ENCODE peak calls at places on chromosomes 11 and 22, in seven cellular contexts. C, E, D, A, J, V and R are unnamed samples.

GRCh38 chr22:21015051-21016006 is at the start of gene P2RX6:
- DNase-seq in C (no peak), E (peak; percentile 61), D (peak; percentile 23), A (no peak), J (no peak), V (no peak), R (no peak)

GRCh38 chr11:15905815-15906214 is 450.5 kb downstream of the SOX6 start:
- DNase-seq in C (no peak), E (no peak), D (no peak), A (no peak), J (no peak), V (no peak), R (no peak)

GRCh38 chr22:49018601-49019000 is 809.1 kb downstream of the BRD1 start:
- DNase-seq in C (peak; percentile 57), E (peak; percentile 58), D (no peak), A (peak; percentile 35), J (peak; percentile 8), V (no peak), R (peak; percentile 11)

GRCh38 chr22:33891992-33892391 is 28.3 kb downstream of the LARGE1 start:
- DNase-seq in C (no peak), E (no peak), D (no peak), A (no peak), J (no peak), V (no peak), R (no peak)

GRCh38 chr11:128244896-128245295 is 342.5 kb downstream of the ETS1 start:
- DNase-seq in C (no peak), E (no peak), D (no peak), A (no peak), J (no peak), V (no peak), R (no peak)

GRCh38 chr11:88377661-88378060 is 40.1 kb upstream of the CTSC start:
- DNase-seq in C (no peak), E (no peak), D (no peak), A (no peak), J (no peak), V (no peak), R (no peak)

GRCh38 chr22:39731481-39731880 is 160.9 kb downstream of the CACNA1I start:
- DNase-seq in C (no peak), E (no peak), D (no peak), A (no peak), J (no peak), V (no peak), R (no peak)

GRCh38 chr22:37930270-37930951 is 23.0 kb downstream of the C22orf23 start:
- DNase-seq in C (no peak), E (no peak), D (peak; percentile 58), A (no peak), J (no peak), V (no peak), R (peak; percentile 57)

GRCh38 chr11:78567209-78567608 is 7.5 kb downstream of the NARS2 start:
- DNase-seq in C (no peak), E (no peak), D (no peak), A (no peak), J (no peak), V (no peak), R (no peak)

GRCh38 chr11:116189378-116190170 is 583.2 kb downstream of the BUD13 start:
- DNase-seq in C (no peak), E (no peak), D (no peak), A (no peak), J (no peak), V (no peak), R (no peak)

GRCh38 chr11:34243620-34244493 is 114.0 kb downstream of the ABTB2 start:
- DNase-seq in C (no peak), E (no peak), D (peak; percentile 71), A (no peak), J (no peak), V (no peak), R (no peak)

GRCh38 chr11:17384002-17384511 is 4.4 kb downstream of the KCNJ11 start:
- DNase-seq in C (peak; percentile 88), E (peak; percentile 93), D (peak; percentile 87), A (peak; percentile 84), J (peak; percentile 23), V (peak; percentile 65), R (peak; percentile 79)

GRCh38 chr11:68583047-68583446 is 101.3 kb upstream of the GAL start:
- DNase-seq in C (no peak), E (no peak), D (no peak), A (no peak), J (no peak), V (no peak), R (no peak)

GRCh38 chr11:125141686-125142535 is 22.6 kb upstream of the PKNOX2 start:
- DNase-seq in C (no peak), E (peak; percentile 87), D (peak; percentile 27), A (no peak), J (no peak), V (no peak), R (peak; percentile 74)

GRCh38 chr11:120183701-120184141 is 27.1 kb upstream of the OAF start:
- DNase-seq in C (peak; percentile 63), E (peak; percentile 42), D (no peak), A (no peak), J (no peak), V (no peak), R (peak; percentile 9)

GRCh38 chr11:6320411-6321207 is at the start of gene CAVIN3:
- DNase-seq in C (peak; percentile 94), E (peak; percentile 80), D (peak; percentile 87), A (peak; percentile 70), J (peak; percentile 84), V (peak; percentile 88), R (peak; percentile 82)

GRCh38 chr11:11966826-11967668 is 41.4 kb downstream of the DKK3 start:
- DNase-seq in C (peak; percentile 77), E (peak; percentile 86), D (peak; percentile 81), A (peak; percentile 80), J (peak; percentile 61), V (peak; percentile 33), R (peak; percentile 82)

GRCh38 chr22:46150615-46151423 is 493 bp downstream of the PPARA start:
- DNase-seq in C (peak; percentile 76), E (peak; percentile 90), D (peak; percentile 46), A (peak; percentile 72), J (no peak), V (peak; percentile 48), R (peak; percentile 34)

GRCh38 chr22:46148885-46149492 is 1.3 kb upstream of the PPARA start:
- DNase-seq in C (no peak), E (no peak), D (peak; percentile 7), A (peak; percentile 53), J (no peak), V (no peak), R (no peak)

GRCh38 chr22:46148336-46148735 is 2.0 kb upstream of the PPARA start:
- DNase-seq in C (no peak), E (no peak), D (peak; percentile 10), A (peak; percentile 80), J (no peak), V (no peak), R (no peak)

GRCh38 chr22:46149493-46149997 is 781 bp upstream of the PPARA start:
- DNase-seq in C (peak; percentile 84), E (peak; percentile 89), D (peak; percentile 77), A (peak; percentile 95), J (peak; percentile 54), V (peak; percentile 56), R (peak; percentile 25)

DNA sequence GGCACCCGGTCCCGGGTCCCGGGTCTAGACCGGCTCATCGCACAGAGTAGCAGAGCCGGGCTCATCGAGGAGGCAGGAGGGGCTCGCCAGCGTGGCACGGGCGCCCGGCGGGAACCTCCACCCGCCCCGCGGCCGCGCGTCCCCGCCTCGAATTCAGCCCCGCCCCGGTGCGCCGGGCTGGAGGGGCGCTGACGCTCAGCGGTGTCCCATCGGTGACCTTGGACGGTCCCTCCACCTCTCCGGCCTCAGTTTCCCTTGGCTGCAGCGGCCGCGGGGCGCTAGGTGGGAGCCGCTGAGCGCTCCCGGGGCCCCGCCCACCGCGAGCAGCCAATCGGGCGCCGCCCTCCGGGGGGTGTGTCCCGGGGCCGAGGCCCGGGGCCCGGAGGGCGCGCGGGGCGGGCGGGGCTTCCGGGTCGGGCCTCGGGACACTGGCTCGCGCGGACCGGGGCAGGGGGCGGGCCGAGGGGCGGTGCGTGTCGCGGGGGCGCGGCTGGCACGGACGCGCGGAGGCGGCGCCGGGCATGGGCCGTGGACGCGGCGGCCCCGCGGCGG is at the start of gene PPARA:
- DNase-seq in C (peak; percentile 94), E (peak; percentile 98), D (peak; percentile 93), A (peak; percentile 95), J (peak; percentile 89), V (peak; percentile 87), R (peak; percentile 87)
- TF ChIP-seq POLR2A in C (no peak), E (no peak), D (peak; percentile 26), A (peak; percentile 48), J (peak; percentile 44), V (peak; percentile 58), R (no peak)

GRCh38 chr11:48182860-48183526 is 33.6 kb upstream of the OR4B1 start:
- DNase-seq in C (no peak), E (no peak), D (no peak), A (no peak), J (no peak), V (no peak), R (no peak)

GRCh38 chr11:48184452-48184851 is 32.2 kb upstream of the OR4B1 start:
- DNase-seq in C (no peak), E (no peak), D (no peak), A (no peak), J (no peak), V (no peak), R (no peak)
- TF ChIP-seq CTCF in C (no peak), E (no peak), D (no peak), A (no peak), J (no peak), V (no peak), R (no peak)

GRCh38 chr22:43488031-43488892 is 76.4 kb downstream of the MPPED1 start:
- DNase-seq in C (no peak), E (no peak), D (no peak), A (no peak), J (no peak), V (no peak), R (no peak)
- H3K27ac ChIP-seq in C (no peak overlapping the region), E (no peak overlapping the region), D (no peak overlapping the region), A (no peak overlapping the region), J (no peak overlapping the region), V (no peak overlapping the region), R (no peak overlapping the region)

DNA sequence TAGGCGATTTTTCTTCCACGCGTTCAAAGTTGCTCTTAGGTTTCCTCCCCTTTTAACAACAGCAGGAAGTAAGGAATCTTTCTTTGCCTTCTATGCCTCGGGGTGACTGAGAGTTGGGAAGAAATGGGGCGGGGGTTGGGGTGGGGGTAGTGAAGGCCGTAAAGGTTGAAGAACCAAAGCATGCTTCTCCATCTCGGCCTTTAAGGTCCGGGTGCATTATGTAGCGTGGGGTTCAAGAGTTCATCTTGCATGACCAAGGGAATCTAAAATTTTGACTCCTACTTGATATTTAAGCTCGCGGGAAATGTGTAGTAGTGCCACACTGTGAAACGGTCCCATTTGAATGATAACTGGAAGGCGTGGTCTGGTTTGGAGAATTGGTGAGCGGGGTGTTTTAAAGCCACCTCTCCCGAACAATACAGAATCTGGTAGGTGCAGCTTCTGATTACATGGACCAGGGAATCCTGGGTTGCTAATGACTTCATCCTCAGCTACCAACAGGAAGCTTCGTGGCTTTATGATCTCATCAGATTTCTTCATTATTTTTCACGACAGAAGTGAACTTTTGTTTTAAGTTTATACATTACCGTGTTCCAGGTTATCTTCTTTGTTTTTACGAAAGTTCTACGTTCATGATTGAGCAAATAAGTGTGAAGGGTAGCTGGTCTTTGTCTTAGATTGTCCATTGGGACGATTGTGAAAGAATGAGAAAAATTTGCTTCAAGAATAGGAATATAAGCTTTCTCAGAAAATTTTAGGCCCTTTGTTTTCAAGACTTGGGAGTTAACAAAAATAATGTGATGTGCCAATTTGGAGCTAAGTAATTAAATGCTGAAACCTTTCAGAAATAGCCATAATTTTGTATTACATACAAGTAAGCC is 1.6 kb downstream of the QSER1 start:
- DNase-seq in C (no peak), E (no peak), D (peak; percentile 49), A (no peak), J (no peak), V (peak; percentile 11), R (peak; percentile 38)
- TF ChIP-seq POLR2A in C (no peak), E (no peak), D (peak; percentile 91), A (peak; percentile 61), J (peak; percentile 17), V (peak; percentile 45), R (no peak)